ENCODE peak calls at places on chromosome 10, in seven cellular contexts. One of them, this sample, is unnamed.

GRCh38 chr10:86601956-86602592 is 52.3 kb upstream of the OPN4 start:
- DNase-seq in mesenteric fat pad: no peak
- DNase-seq in renal cortical epithelial cell: no peak
- DNase-seq in activated CD4-positive, alpha-beta T cell treated with anti-CD3 and anti-CD28 coated beads, Interleukin-2, amount 50 U/mL, for 4 hours: no peak
- DNase-seq in effector memory CD8-positive, alpha-beta T cell: no peak
- DNase-seq in CD4-positive, alpha-beta T cell: no peak
- DNase-seq in fibroblast of the conjunctiva: no peak
- DNase-seq in this sample: no peak

GRCh38 chr10:93219347-93219746 is 145.7 kb downstream of the CYP26A1 start:
- DNase-seq in mesenteric fat pad: no peak
- DNase-seq in renal cortical epithelial cell: no peak
- DNase-seq in activated CD4-positive, alpha-beta T cell treated with anti-CD3 and anti-CD28 coated beads, Interleukin-2, amount 50 U/mL, for 4 hours: no peak
- DNase-seq in effector memory CD8-positive, alpha-beta T cell: no peak
- DNase-seq in CD4-positive, alpha-beta T cell: no peak
- DNase-seq in fibroblast of the conjunctiva: no peak
- DNase-seq in this sample: no peak

GRCh38 chr10:130777507-130778165 is 533.9 kb downstream of the TCERG1L start:
- DNase-seq in mesenteric fat pad: peak
- DNase-seq in renal cortical epithelial cell: no peak
- DNase-seq in activated CD4-positive, alpha-beta T cell treated with anti-CD3 and anti-CD28 coated beads, Interleukin-2, amount 50 U/mL, for 4 hours: no peak
- DNase-seq in effector memory CD8-positive, alpha-beta T cell: no peak
- DNase-seq in CD4-positive, alpha-beta T cell: no peak
- DNase-seq in fibroblast of the conjunctiva: no peak
- DNase-seq in this sample: no peak

GRCh38 chr10:97456686-97457065 is 10.7 kb downstream of the ZDHHC16 start:
- DNase-seq in mesenteric fat pad: no peak
- DNase-seq in renal cortical epithelial cell: no peak
- DNase-seq in activated CD4-positive, alpha-beta T cell treated with anti-CD3 and anti-CD28 coated beads, Interleukin-2, amount 50 U/mL, for 4 hours: no peak
- DNase-seq in effector memory CD8-positive, alpha-beta T cell: no peak
- DNase-seq in CD4-positive, alpha-beta T cell: no peak
- DNase-seq in fibroblast of the conjunctiva: no peak
- DNase-seq in this sample: no peak

GRCh38 chr10:58854811-58855210 is 321.6 kb upstream of the PHYHIPL start:
- DNase-seq in mesenteric fat pad: no peak
- DNase-seq in renal cortical epithelial cell: no peak
- DNase-seq in activated CD4-positive, alpha-beta T cell treated with anti-CD3 and anti-CD28 coated beads, Interleukin-2, amount 50 U/mL, for 4 hours: no peak
- DNase-seq in effector memory CD8-positive, alpha-beta T cell: no peak
- DNase-seq in CD4-positive, alpha-beta T cell: no peak
- DNase-seq in fibroblast of the conjunctiva: no peak
- DNase-seq in this sample: no peak

GRCh38 chr10:69962746-69963135 is 89.9 kb upstream of the MACROH2A2 start:
- DNase-seq in mesenteric fat pad: no peak
- DNase-seq in renal cortical epithelial cell: no peak
- DNase-seq in activated CD4-positive, alpha-beta T cell treated with anti-CD3 and anti-CD28 coated beads, Interleukin-2, amount 50 U/mL, for 4 hours: no peak
- DNase-seq in effector memory CD8-positive, alpha-beta T cell: no peak
- DNase-seq in CD4-positive, alpha-beta T cell: no peak
- DNase-seq in fibroblast of the conjunctiva: no peak
- DNase-seq in this sample: peak

GRCh38 chr10:79420974-79421688 is 24.3 kb downstream of the ZCCHC24 start:
- DNase-seq in mesenteric fat pad: no peak
- DNase-seq in renal cortical epithelial cell: no peak
- DNase-seq in activated CD4-positive, alpha-beta T cell treated with anti-CD3 and anti-CD28 coated beads, Interleukin-2, amount 50 U/mL, for 4 hours: no peak
- DNase-seq in effector memory CD8-positive, alpha-beta T cell: no peak
- DNase-seq in CD4-positive, alpha-beta T cell: no peak
- DNase-seq in fibroblast of the conjunctiva: no peak
- DNase-seq in this sample: no peak

GRCh38 chr10:68135362-68135761 is 26.1 kb downstream of the MYPN start:
- DNase-seq in mesenteric fat pad: no peak
- DNase-seq in renal cortical epithelial cell: peak
- DNase-seq in activated CD4-positive, alpha-beta T cell treated with anti-CD3 and anti-CD28 coated beads, Interleukin-2, amount 50 U/mL, for 4 hours: no peak
- DNase-seq in effector memory CD8-positive, alpha-beta T cell: no peak
- DNase-seq in CD4-positive, alpha-beta T cell: no peak
- DNase-seq in fibroblast of the conjunctiva: peak
- DNase-seq in this sample: no peak

GRCh38 chr10:62384447-62385081 is 10.4 kb downstream of the ZNF365 start:
- DNase-seq in mesenteric fat pad: no peak
- DNase-seq in renal cortical epithelial cell: no peak
- DNase-seq in activated CD4-positive, alpha-beta T cell treated with anti-CD3 and anti-CD28 coated beads, Interleukin-2, amount 50 U/mL, for 4 hours: no peak
- DNase-seq in effector memory CD8-positive, alpha-beta T cell: no peak
- DNase-seq in CD4-positive, alpha-beta T cell: no peak
- DNase-seq in fibroblast of the conjunctiva: no peak
- DNase-seq in this sample: no peak

GRCh38 chr10:374354-374753 is 239.1 kb downstream of the ZMYND11 start:
- DNase-seq in mesenteric fat pad: no peak
- DNase-seq in renal cortical epithelial cell: no peak
- DNase-seq in activated CD4-positive, alpha-beta T cell treated with anti-CD3 and anti-CD28 coated beads, Interleukin-2, amount 50 U/mL, for 4 hours: no peak
- DNase-seq in effector memory CD8-positive, alpha-beta T cell: no peak
- DNase-seq in CD4-positive, alpha-beta T cell: no peak
- DNase-seq in fibroblast of the conjunctiva: no peak
- DNase-seq in this sample: no peak

GRCh38 chr10:113303747-113304146 is 249.1 kb upstream of the HABP2 start:
- DNase-seq in mesenteric fat pad: no peak
- DNase-seq in renal cortical epithelial cell: peak
- DNase-seq in activated CD4-positive, alpha-beta T cell treated with anti-CD3 and anti-CD28 coated beads, Interleukin-2, amount 50 U/mL, for 4 hours: no peak
- DNase-seq in effector memory CD8-positive, alpha-beta T cell: no peak
- DNase-seq in CD4-positive, alpha-beta T cell: no peak
- DNase-seq in fibroblast of the conjunctiva: peak
- DNase-seq in this sample: no peak

GRCh38 chr10:79159141-79159619 is 90.4 kb downstream of the ZMIZ1 start:
- DNase-seq in mesenteric fat pad: no peak
- DNase-seq in renal cortical epithelial cell: peak
- DNase-seq in activated CD4-positive, alpha-beta T cell treated with anti-CD3 and anti-CD28 coated beads, Interleukin-2, amount 50 U/mL, for 4 hours: no peak
- DNase-seq in effector memory CD8-positive, alpha-beta T cell: no peak
- DNase-seq in CD4-positive, alpha-beta T cell: no peak
- DNase-seq in fibroblast of the conjunctiva: peak
- DNase-seq in this sample: no peak

GRCh38 chr10:124504711-124505110 is 43.1 kb downstream of the LHPP start:
- DNase-seq in mesenteric fat pad: no peak
- DNase-seq in renal cortical epithelial cell: no peak
- DNase-seq in activated CD4-positive, alpha-beta T cell treated with anti-CD3 and anti-CD28 coated beads, Interleukin-2, amount 50 U/mL, for 4 hours: no peak
- DNase-seq in effector memory CD8-positive, alpha-beta T cell: no peak
- DNase-seq in CD4-positive, alpha-beta T cell: no peak
- DNase-seq in fibroblast of the conjunctiva: no peak
- DNase-seq in this sample: no peak

GRCh38 chr10:48282829-48283228 is 8.3 kb upstream of the FRMPD2 start:
- DNase-seq in mesenteric fat pad: no peak
- DNase-seq in renal cortical epithelial cell: no peak
- DNase-seq in activated CD4-positive, alpha-beta T cell treated with anti-CD3 and anti-CD28 coated beads, Interleukin-2, amount 50 U/mL, for 4 hours: no peak
- DNase-seq in effector memory CD8-positive, alpha-beta T cell: no peak
- DNase-seq in CD4-positive, alpha-beta T cell: no peak
- DNase-seq in fibroblast of the conjunctiva: no peak
- DNase-seq in this sample: no peak

GRCh38 chr10:58894929-58895328 is 281.5 kb upstream of the PHYHIPL start:
- DNase-seq in mesenteric fat pad: no peak
- DNase-seq in renal cortical epithelial cell: no peak
- DNase-seq in activated CD4-positive, alpha-beta T cell treated with anti-CD3 and anti-CD28 coated beads, Interleukin-2, amount 50 U/mL, for 4 hours: no peak
- DNase-seq in effector memory CD8-positive, alpha-beta T cell: no peak
- DNase-seq in CD4-positive, alpha-beta T cell: no peak
- DNase-seq in fibroblast of the conjunctiva: no peak
- DNase-seq in this sample: no peak

GRCh38 chr10:32692174-32692573 is 246.2 kb downstream of the CCDC7 start:
- DNase-seq in mesenteric fat pad: no peak
- DNase-seq in renal cortical epithelial cell: peak
- DNase-seq in activated CD4-positive, alpha-beta T cell treated with anti-CD3 and anti-CD28 coated beads, Interleukin-2, amount 50 U/mL, for 4 hours: no peak
- DNase-seq in effector memory CD8-positive, alpha-beta T cell: no peak
- DNase-seq in CD4-positive, alpha-beta T cell: no peak
- DNase-seq in fibroblast of the conjunctiva: no peak
- DNase-seq in this sample: no peak

GRCh38 chr10:43756343-43756742 is 107.7 kb upstream of the ZNF32 start:
- DNase-seq in mesenteric fat pad: no peak
- DNase-seq in renal cortical epithelial cell: no peak
- DNase-seq in activated CD4-positive, alpha-beta T cell treated with anti-CD3 and anti-CD28 coated beads, Interleukin-2, amount 50 U/mL, for 4 hours: no peak
- DNase-seq in effector memory CD8-positive, alpha-beta T cell: no peak
- DNase-seq in CD4-positive, alpha-beta T cell: no peak
- DNase-seq in fibroblast of the conjunctiva: no peak
- DNase-seq in this sample: no peak